ENCODE peak calls at places on chromosomes 6 and 20, in six cellular contexts. Z, S, R, C, I and Q are unnamed samples.

GRCh38 chr20:33679758-33680485 is 5.7 kb upstream of the NECAB3 start:
- DNase-seq in Z (no peak), S (no peak), R (peak), C (no peak), I (no peak), Q (no peak)

GRCh38 chr6:159989882-159990480 is 21.1 kb downstream of the IGF2R start:
- DNase-seq in Z (no peak), S (no peak), R (no peak), C (no peak), I (no peak), Q (no peak)

GRCh38 chr6:46964716-46965519 is 43.2 kb upstream of the ADGRF5 start:
- DNase-seq in Z (no peak), S (no peak), R (no peak), C (no peak), I (peak), Q (no peak)

GRCh38 chr6:125363360-125364121 is 61.8 kb upstream of the HDDC2 start:
- DNase-seq in Z (peak), S (no peak), R (peak), C (peak), I (peak), Q (no peak)

GRCh38 chr6:170211404-170212025 is 79.4 kb downstream of the DLL1 start:
- DNase-seq in Z (peak), S (no peak), R (no peak), C (no peak), I (no peak), Q (no peak)

GRCh38 chr20:34583524-34583923 is 25.0 kb downstream of the MAP1LC3A start:
- DNase-seq in Z (no peak), S (no peak), R (no peak), C (peak), I (no peak), Q (no peak)

GRCh38 chr20:4604580-4604979 is 117.1 kb upstream of the PRND start:
- DNase-seq in Z (no peak), S (no peak), R (no peak), C (no peak), I (no peak), Q (no peak)

GRCh38 chr6:38146021-38146657 is 326.6 kb downstream of the ZFAND3 start:
- DNase-seq in Z (no peak), S (no peak), R (no peak), C (no peak), I (no peak), Q (no peak)

GRCh38 chr20:13017883-13018535 is 9.2 kb downstream of the SPTLC3 start:
- DNase-seq in Z (no peak), S (no peak), R (no peak), C (no peak), I (no peak), Q (no peak)

GRCh38 chr20:63735859-63736718 is at the start of gene LIME1:
- DNase-seq in Z (no peak), S (no peak), R (peak), C (peak), I (no peak), Q (peak)

GRCh38 chr6:110581682-110582081 is 105.3 kb upstream of the SLC22A16 start:
- DNase-seq in Z (no peak), S (no peak), R (no peak), C (no peak), I (no peak), Q (no peak)

GRCh38 chr6:157401734-157402338 is 20.8 kb downstream of the ZDHHC14 start:
- DNase-seq in Z (no peak), S (no peak), R (no peak), C (no peak), I (no peak), Q (no peak)

GRCh38 chr6:45126033-45126432 is 202.1 kb upstream of the RUNX2 start:
- DNase-seq in Z (no peak), S (no peak), R (no peak), C (no peak), I (no peak), Q (no peak)

GRCh38 chr6:116096979-116097816 is 3.5 kb upstream of the NT5DC1 start:
- DNase-seq in Z (no peak), S (no peak), R (no peak), C (no peak), I (peak), Q (peak)

GRCh38 chr6:68094070-68094469 is 541.0 kb upstream of the ADGRB3 start:
- DNase-seq in Z (no peak), S (no peak), R (no peak), C (no peak), I (no peak), Q (no peak)

GRCh38 chr6:33599413-33599911 is 19.4 kb upstream of the BAK1 start:
- DNase-seq in Z (no peak), S (no peak), R (no peak), C (no peak), I (no peak), Q (no peak)

GRCh38 chr6:29629571-29629970 is 3.4 kb downstream of the GABBR1 start:
- DNase-seq in Z (no peak), S (no peak), R (no peak), C (no peak), I (no peak), Q (no peak)

GRCh38 chr20:17721802-17722486 is 22.2 kb downstream of the BANF2 start:
- DNase-seq in Z (no peak), S (no peak), R (no peak), C (peak), I (no peak), Q (no peak)

GRCh38 chr6:40848038-40848437 is 191.0 kb downstream of the UNC5CL start:
- DNase-seq in Z (no peak), S (no peak), R (no peak), C (peak), I (no peak), Q (no peak)

GRCh38 chr6:95686272-95686671 is 108.9 kb downstream of the MANEA start:
- DNase-seq in Z (no peak), S (no peak), R (no peak), C (no peak), I (no peak), Q (no peak)

GRCh38 chr6:169052462-169052861 is 201.2 kb downstream of the THBS2 start:
- DNase-seq in Z (no peak), S (no peak), R (no peak), C (no peak), I (no peak), Q (no peak)

GRCh38 chr20:64069614-64070243 is 6.7 kb downstream of the TCEA2 start:
- DNase-seq in Z (peak), S (no peak), R (no peak), C (no peak), I (no peak), Q (no peak)

GRCh38 chr6:112480551-112480950 is 133.4 kb downstream of the RFPL4B start:
- DNase-seq in Z (no peak), S (no peak), R (no peak), C (no peak), I (peak), Q (no peak)

GRCh38 chr20:33359399-33360261 is 41.7 kb downstream of the CDK5RAP1 start:
- DNase-seq in Z (no peak), S (no peak), R (no peak), C (no peak), I (peak), Q (no peak)

GRCh38 chr6:54647301-54647664 is 199.3 kb upstream of the FAM83B start:
- DNase-seq in Z (no peak), S (no peak), R (no peak), C (no peak), I (peak), Q (no peak)

GRCh38 chr6:20751293-20751946 is 217.2 kb downstream of the CDKAL1 start:
- DNase-seq in Z (no peak), S (peak), R (no peak), C (no peak), I (no peak), Q (no peak)

GRCh38 chr20:24382330-24382729 is 87.1 kb upstream of the SYNDIG1 start:
- DNase-seq in Z (no peak), S (no peak), R (no peak), C (peak), I (no peak), Q (no peak)